ENCODE peak calls at places on chromosomes 12 and 14, in six cellular contexts. W is heart left ventricle, N is PC-3, X is choroid plexus epithelial cell, J is fibroblast of mammary gland, K is RWPE2. D is an unnamed sample.

GRCh38 chr14:53668861-53669260 is 287.8 kb downstream of the BMP4 start:
- DNase-seq in W (no peak), N (no peak), X (no peak), J (peak; percentile 67), K (no peak), D (no peak)

GRCh38 chr14:58078471-58078870 is 73.5 kb downstream of the ARMH4 start:
- DNase-seq in W (no peak), N (no peak), X (peak; percentile 10), J (no peak), K (no peak), D (no peak)

GRCh38 chr12:76455582-76456345 is 103.8 kb downstream of the OSBPL8 start:
- DNase-seq in W (no peak), N (peak; percentile 95), X (peak; percentile 95), J (peak; percentile 91), K (no peak), D (no peak)

GRCh38 chr12:24088751-24089150 is 139.3 kb upstream of the SOX5 start:
- DNase-seq in W (no peak), N (no peak), X (peak; percentile 45), J (peak; percentile 36), K (no peak), D (no peak)

GRCh38 chr12:108966378-108967151 is 54.3 kb downstream of the SVOP start:
- DNase-seq in W (peak; percentile 51), N (no peak), X (no peak), J (no peak), K (no peak), D (no peak)

GRCh38 chr12:39835517-39836489 is 216.2 kb upstream of the ABCD2 start:
- DNase-seq in W (no peak), N (no peak), X (no peak), J (no peak), K (no peak), D (no peak)

GRCh38 chr14:100471451-100472093 is 115.6 kb downstream of the BEGAIN start:
- DNase-seq in W (no peak), N (peak; percentile 78), X (no peak), J (no peak), K (no peak), D (no peak)

GRCh38 chr14:25120261-25120660 is 70.3 kb upstream of the STXBP6 start:
- DNase-seq in W (no peak), N (no peak), X (no peak), J (peak; percentile 30), K (no peak), D (no peak)

GRCh38 chr14:56996721-56997399 is 186.6 kb upstream of the OTX2 start:
- DNase-seq in W (no peak), N (peak; percentile 96), X (no peak), J (no peak), K (no peak), D (no peak)

GRCh38 chr14:89504602-89505320 is 87.7 kb upstream of the FOXN3 start:
- DNase-seq in W (no peak), N (peak; percentile 35), X (peak; percentile 52), J (peak; percentile 87), K (no peak), D (no peak)

GRCh38 chr14:28635387-28635786 is 131.2 kb upstream of the FOXG1 start:
- DNase-seq in W (no peak), N (peak; percentile 65), X (peak; percentile 81), J (peak; percentile 71), K (no peak), D (no peak)

GRCh38 chr12:76859621-76860020 is 19.2 kb downstream of the CSRP2 start:
- DNase-seq in W (no peak), N (no peak), X (no peak), J (no peak), K (no peak), D (no peak)

GRCh38 chr12:29516431-29516875 is 19.0 kb upstream of the OVCH1 start:
- DNase-seq in W (no peak), N (peak; percentile 83), X (peak; percentile 62), J (peak; percentile 52), K (no peak), D (no peak)

GRCh38 chr12:121033625-121034349 is 5.3 kb downstream of the OASL start:
- DNase-seq in W (no peak), N (peak; percentile 87), X (peak; percentile 18), J (peak; percentile 61), K (no peak), D (no peak)

GRCh38 chr12:121038861-121039654 is at the start of gene OASL:
- DNase-seq in W (peak; percentile 29), N (peak; percentile 63), X (peak; percentile 56), J (peak; percentile 89), K (no peak), D (no peak)

GRCh38 chr12:121034906-121035305 is 4.1 kb downstream of the OASL start:
- DNase-seq in W (no peak), N (no peak), X (no peak), J (no peak), K (no peak), D (no peak)

GRCh38 chr12:121036810-121037326 is 2.2 kb downstream of the OASL start:
- DNase-seq in W (no peak), N (peak; percentile 60), X (peak; percentile 68), J (peak; percentile 86), K (no peak), D (no peak)
- H3K4me3 ChIP-seq in W (no peak overlapping the region), N (no peak overlapping the region), X (no peak overlapping the region), J (no peak overlapping the region), K (no peak overlapping the region), D (no peak overlapping the region)

GRCh38 chr12:72141381-72141780 is 130.8 kb upstream of the TRHDE start:
- DNase-seq in W (no peak), N (peak; percentile 61), X (peak; percentile 33), J (no peak), K (no peak), D (no peak)
- TF ChIP-seq CTCF in W (no peak), N (peak; percentile 65), X (peak; percentile 38), J (peak; percentile 2), K (no peak), D (no peak)

GRCh38 chr12:89875809-89876208 is 167.2 kb upstream of the ATP2B1 start:
- DNase-seq in W (no peak), N (no peak), X (no peak), J (no peak), K (no peak), D (no peak)
- H3K4me3 ChIP-seq in W (no peak overlapping the region), N (no peak overlapping the region), X (no peak overlapping the region), J (no peak overlapping the region), K (no peak overlapping the region), D (no peak overlapping the region)

GRCh38 chr12:122189626-122190475 is 6.9 kb downstream of the LRRC43 start:
- DNase-seq in W (no peak), N (no peak), X (no peak), J (no peak), K (no peak), D (no peak)

GRCh38 chr12:122194804-122195203 is 8.7 kb upstream of the B3GNT4 start:
- DNase-seq in W (no peak), N (no peak), X (no peak), J (no peak), K (no peak), D (no peak)

GRCh38 chr12:122192441-122192840 is 9.5 kb downstream of the LRRC43 start:
- DNase-seq in W (no peak), N (no peak), X (no peak), J (no peak), K (no peak), D (no peak)

GRCh38 chr12:122187466-122187865 is 4.5 kb downstream of the LRRC43 start:
- DNase-seq in W (no peak), N (no peak), X (no peak), J (no peak), K (no peak), D (no peak)

GRCh38 chr12:122190842-122191668 is 8.1 kb downstream of the LRRC43 start:
- DNase-seq in W (no peak), N (peak; percentile 90), X (peak; percentile 73), J (peak; percentile 64), K (no peak), D (peak; percentile 65)
- TF ChIP-seq CTCF in W (peak; percentile 59), N (peak; percentile 95), X (peak; percentile 91), J (peak; percentile 87), K (peak; percentile 83), D (no peak)

DNA sequence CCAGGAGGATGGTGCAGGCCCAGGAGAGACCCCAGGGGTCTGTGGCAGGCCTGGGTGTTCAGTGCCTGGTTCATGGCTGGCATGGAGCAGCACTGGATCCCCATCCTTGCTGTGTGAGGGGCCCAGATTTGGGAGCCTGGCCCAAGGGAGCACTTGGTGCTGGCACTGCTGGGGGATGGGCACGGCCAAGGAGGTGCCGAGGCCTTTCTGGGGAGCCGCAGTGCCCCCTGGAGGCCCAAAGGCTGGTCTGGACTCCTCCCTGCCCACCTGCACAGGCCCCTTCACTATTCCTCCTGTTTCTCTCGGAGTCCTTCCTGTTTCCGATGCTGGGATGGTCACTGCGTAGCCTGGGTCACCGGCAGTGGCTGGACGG is 48.6 kb downstream of the LRCOL1 start:
- DNase-seq in W (no peak), N (peak; percentile 46), X (peak; percentile 25), J (peak; percentile 13), K (no peak), D (no peak)
- H3K4me3 ChIP-seq in W (no peak overlapping the region), N (peak overlapping the region; percentile 96), X (no peak overlapping the region), J (no peak overlapping the region), K (no peak overlapping the region), D (no peak overlapping the region)

DNA sequence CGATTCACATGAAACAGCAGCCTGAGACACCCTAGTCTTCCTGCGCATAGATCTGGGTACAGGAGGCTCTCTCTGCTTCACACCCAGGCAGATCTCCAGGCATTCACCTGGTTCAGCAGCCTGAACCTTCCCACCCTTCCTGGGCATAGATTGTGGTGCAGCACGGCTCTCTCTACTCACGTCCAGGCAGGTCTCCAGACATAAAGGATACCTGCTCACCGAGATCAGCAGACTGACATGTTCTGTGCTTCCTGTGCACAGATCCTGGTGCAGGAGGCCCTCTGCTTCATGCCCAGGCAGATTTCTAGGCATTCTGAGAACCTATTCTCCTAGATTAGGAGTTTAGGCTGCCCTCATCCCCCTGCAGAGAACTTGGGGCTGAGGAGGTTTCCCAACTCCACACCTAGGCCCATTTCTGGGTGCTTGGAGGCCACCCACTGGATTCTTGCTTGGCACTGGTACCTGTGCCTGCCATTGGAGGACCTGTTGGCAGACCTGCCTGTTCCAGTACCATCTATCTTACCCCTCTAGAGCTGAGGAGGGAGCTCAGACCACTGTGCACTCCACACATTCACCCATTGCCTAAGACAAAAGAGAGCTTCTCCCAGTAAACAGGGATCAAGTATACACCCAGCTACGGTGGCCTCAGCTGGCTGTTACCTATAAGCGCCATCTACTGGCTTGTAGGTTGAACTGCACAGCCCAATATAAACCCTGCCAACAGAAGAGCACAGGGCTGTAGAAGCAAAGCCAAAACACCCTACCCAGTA is 28.0 kb upstream of the GARIN6 start:
- DNase-seq in W (no peak), N (peak; percentile 72), X (peak; percentile 12), J (peak; percentile 42), K (no peak), D (peak; percentile 60)
- TF ChIP-seq CTCF in W (no peak), N (peak; percentile 90), X (peak; percentile 50), J (peak; percentile 62), K (peak; percentile 42), D (peak; percentile 50)